ENCODE peak calls at places on chromosomes 6 and 20, in six cellular contexts. D, M, E, L, G and K are unnamed samples.

GRCh38 chr6:32472781-32473377 is 33.2 kb downstream of the HLA-DRA start:
- DNase-seq in D (no peak), M (no peak), E (no peak), L (no peak), G (no peak), K (no peak)

GRCh38 chr6:12484519-12484918 is 194.4 kb downstream of the EDN1 start:
- DNase-seq in D (no peak), M (no peak), E (no peak), L (no peak), G (no peak), K (peak; percentile 26)

GRCh38 chr6:89035252-89036106 is 45.1 kb upstream of the PNRC1 start:
- DNase-seq in D (peak; percentile 36), M (peak; percentile 99), E (no peak), L (no peak), G (peak; percentile 100), K (peak; percentile 62)

GRCh38 chr6:98836025-98836961 is 1.9 kb downstream of the POU3F2 start:
- DNase-seq in D (no peak), M (no peak), E (no peak), L (no peak), G (no peak), K (no peak)

GRCh38 chr20:49187330-49188100 is 619 bp downstream of the STAU1 start:
- DNase-seq in D (no peak), M (peak; percentile 63), E (peak; percentile 21), L (peak; percentile 30), G (no peak), K (no peak)

GRCh38 chr6:53658992-53659391 is 6.6 kb downstream of the KLHL31 start:
- DNase-seq in D (no peak), M (peak; percentile 15), E (no peak), L (no peak), G (no peak), K (peak; percentile 38)

GRCh38 chr20:45470262-45470931 is 844 bp downstream of the WFDC2 start:
- DNase-seq in D (peak; percentile 82), M (peak; percentile 54), E (peak; percentile 42), L (peak; percentile 70), G (no peak), K (no peak)

GRCh38 chr20:53149184-53149651 is 177.1 kb downstream of the TSHZ2 start:
- DNase-seq in D (no peak), M (no peak), E (no peak), L (no peak), G (no peak), K (no peak)

GRCh38 chr6:130890531-130890950 is 63.3 kb downstream of the SMLR1 start:
- DNase-seq in D (no peak), M (peak; percentile 56), E (no peak), L (no peak), G (peak; percentile 94), K (peak; percentile 11)

GRCh38 chr6:165841153-165841558 is 178.1 kb upstream of the PDE10A start:
- DNase-seq in D (no peak), M (no peak), E (no peak), L (peak; percentile 28), G (no peak), K (no peak)

GRCh38 chr6:79798841-79799240 is 148.5 kb downstream of the ELOVL4 start:
- DNase-seq in D (no peak), M (no peak), E (no peak), L (no peak), G (no peak), K (no peak)

GRCh38 chr20:31705598-31706597 is 16.8 kb downstream of the BCL2L1 start:
- DNase-seq in D (no peak), M (no peak), E (peak; percentile 92), L (no peak), G (no peak), K (peak; percentile 32)

GRCh38 chr6:49430187-49430586 is 32.9 kb downstream of the MMUT start:
- DNase-seq in D (no peak), M (peak; percentile 28), E (no peak), L (no peak), G (peak; percentile 2), K (peak; percentile 74)

GRCh38 chr20:36350439-36350838 is 44.3 kb downstream of the DLGAP4 start:
- DNase-seq in D (no peak), M (no peak), E (no peak), L (no peak), G (no peak), K (no peak)
- H3K9me3 ChIP-seq in D (no peaks in the 10 kb centered on the region), M (no peaks in the 10 kb centered on the region), E (no peaks in the 10 kb centered on the region), L (no peaks in the 10 kb centered on the region), G (no peaks in the 10 kb centered on the region), K (no peaks in the 10 kb centered on the region)

DNA sequence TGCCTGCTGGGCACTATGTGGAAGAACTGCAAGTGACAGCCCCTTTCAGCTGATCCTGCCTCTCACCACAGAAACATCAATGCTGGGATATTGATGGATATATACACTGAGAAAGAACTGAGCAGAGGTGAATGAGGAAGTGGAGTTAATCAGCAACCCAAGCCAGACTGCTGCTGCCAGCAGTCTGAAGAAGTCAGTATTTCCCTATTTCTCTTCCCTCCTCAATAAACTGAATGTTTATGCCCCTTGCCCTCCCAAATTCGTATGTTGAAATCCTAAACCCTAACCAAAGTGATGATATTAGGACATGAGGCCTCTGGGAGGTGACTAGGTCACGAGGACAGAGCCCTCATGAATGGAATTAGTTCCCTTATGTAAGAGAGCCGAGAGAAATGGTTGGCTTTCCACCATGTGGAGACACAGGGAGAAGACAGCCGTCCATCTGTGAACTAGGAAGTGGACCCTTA is 76.3 kb downstream of the CDK19 start:
- DNase-seq in D (no peak), M (no peak), E (no peak), L (no peak), G (no peak), K (no peak)
- H3K79me2 ChIP-seq in D (no peaks in the 10 kb centered on the region), M (no peaks in the 10 kb centered on the region), E (no peaks in the 10 kb centered on the region), L (no peaks in the 10 kb centered on the region), G (no peaks in the 10 kb centered on the region), K (no peaks in the 10 kb centered on the region)

DNA sequence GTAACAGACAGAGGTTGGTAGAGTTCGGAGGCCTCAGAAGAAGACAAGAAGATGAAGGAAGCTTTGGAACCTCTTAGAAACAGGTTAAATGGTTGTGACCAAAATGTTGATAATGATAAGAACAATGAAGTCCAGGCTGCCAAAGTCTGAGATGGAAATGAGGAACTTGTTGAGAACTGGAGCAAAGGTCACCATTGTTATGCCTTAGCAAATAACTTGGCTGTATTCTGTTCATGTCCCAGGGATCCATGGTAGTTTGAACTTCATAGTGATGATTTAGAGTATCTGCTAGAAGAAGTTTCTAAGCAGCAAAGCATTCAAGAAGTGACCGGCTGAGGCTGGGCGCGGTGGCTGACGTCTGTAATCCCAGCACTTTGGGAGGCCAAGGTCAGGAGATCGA is 11.1 kb upstream of the LSM14B start:
- DNase-seq in D (no peak), M (no peak), E (no peak), L (no peak), G (no peak), K (no peak)
- H3K9me3 ChIP-seq in D (peaks cover 57% of the 10 kb centered on the region), M (no peaks in the 10 kb centered on the region), E (no peaks in the 10 kb centered on the region), L (no peaks in the 10 kb centered on the region), G (no peaks in the 10 kb centered on the region), K (peaks cover 11% of the 10 kb centered on the region)

GRCh38 chr6:156942266-156942665 is 165.1 kb downstream of the ARID1B start:
- DNase-seq in D (no peak), M (no peak), E (no peak), L (peak; percentile 57), G (no peak), K (peak; percentile 21)

GRCh38 chr6:156944412-156944811 is 167.2 kb downstream of the ARID1B start:
- DNase-seq in D (no peak), M (no peak), E (no peak), L (no peak), G (no peak), K (no peak)

GRCh38 chr6:156943167-156943566 is 166.0 kb downstream of the ARID1B start:
- DNase-seq in D (no peak), M (peak; percentile 74), E (no peak), L (no peak), G (no peak), K (no peak)

GRCh38 chr6:156946370-156946936 is 169.3 kb downstream of the ARID1B start:
- DNase-seq in D (no peak), M (no peak), E (no peak), L (no peak), G (no peak), K (no peak)

DNA sequence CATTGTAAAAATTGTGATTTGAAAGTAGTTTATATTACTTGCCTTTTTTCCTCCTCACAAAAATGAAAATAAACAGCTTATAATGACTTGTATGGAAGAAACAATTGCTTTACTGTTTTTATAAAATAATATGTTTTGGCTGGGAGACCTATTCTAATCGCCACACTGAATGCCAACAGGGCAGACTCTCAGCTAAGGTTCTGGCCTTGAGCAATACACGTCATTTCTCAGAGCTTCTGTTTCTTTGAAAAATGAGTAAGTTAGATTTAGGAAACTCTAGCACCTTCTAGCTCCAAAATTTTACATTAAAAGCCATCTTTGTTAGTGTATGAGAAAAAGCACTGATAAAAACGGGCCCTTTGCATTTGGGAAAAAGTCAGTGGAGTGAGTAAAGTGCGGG is 166.6 kb downstream of the ARID1B start:
- DNase-seq in D (no peak), M (peak; percentile 73), E (no peak), L (no peak), G (no peak), K (no peak)
- H3K79me2 ChIP-seq in D (peaks cover 53% of the 10 kb centered on the region), M (peaks cover 95% of the 10 kb centered on the region), E (peaks cover 68% of the 10 kb centered on the region), L (peaks cover 9% of the 10 kb centered on the region), G (peaks cover 16% of the 10 kb centered on the region), K (peaks cover 78% of the 10 kb centered on the region)

GRCh38 chr6:21859193-21859735 is 265.7 kb downstream of the SOX4 start:
- DNase-seq in D (no peak), M (no peak), E (no peak), L (no peak), G (no peak), K (no peak)

GRCh38 chr6:21856096-21856825 is 262.7 kb downstream of the SOX4 start:
- DNase-seq in D (no peak), M (peak; percentile 93), E (no peak), L (no peak), G (peak; percentile 79), K (peak; percentile 83)

GRCh38 chr6:21856844-21857243 is 263.3 kb downstream of the SOX4 start:
- DNase-seq in D (no peak), M (peak; percentile 86), E (no peak), L (no peak), G (peak; percentile 71), K (peak; percentile 30)

GRCh38 chr6:21864211-21864610 is 270.7 kb downstream of the SOX4 start:
- DNase-seq in D (no peak), M (no peak), E (no peak), L (no peak), G (no peak), K (no peak)

GRCh38 chr6:21861942-21862341 is 268.4 kb downstream of the SOX4 start:
- DNase-seq in D (no peak), M (no peak), E (no peak), L (no peak), G (no peak), K (no peak)
- H3K9me3 ChIP-seq in D (no peaks in the 10 kb centered on the region), M (no peaks in the 10 kb centered on the region), E (no peaks in the 10 kb centered on the region), L (no peaks in the 10 kb centered on the region), G (no peaks in the 10 kb centered on the region), K (no peaks in the 10 kb centered on the region)

GRCh38 chr6:15077964-15078363 is 167.9 kb upstream of the JARID2 start:
- DNase-seq in D (no peak), M (no peak), E (no peak), L (peak; percentile 94), G (no peak), K (no peak)
- H3K79me2 ChIP-seq in D (no peaks in the 10 kb centered on the region), M (no peaks in the 10 kb centered on the region), E (no peaks in the 10 kb centered on the region), L (no peaks in the 10 kb centered on the region), G (no peaks in the 10 kb centered on the region), K (no peaks in the 10 kb centered on the region)